ENCODE peak calls at places on chromosomes 7 and 10, in seven cellular contexts. J is activated CD4-positive, alpha-beta memory T cell treated with anti-CD3 and anti-CD28 coated beads, Interleukin-2, amount 10 ng/mL, durations not matched to agents 7 days and 5 days; D is anterior cingulate cortex; I is H7; V is colonic mucosa; F is putamen; E is transverse colon. K is an unnamed sample.

GRCh38 chr10:119217937-119218579 is 10.7 kb downstream of the GRK5 start:
- DNase-seq in F (no peak), D (no peak), J (no peak), E (no peak), I (no peak), V (no peak), K (no peak)

GRCh38 chr7:74175270-74175803 is 1.2 kb downstream of the EIF4H start:
- DNase-seq in E (no peak), I (no peak), V (peak), D (no peak), F (no peak), J (no peak), K (no peak)

GRCh38 chr7:64541438-64542359 is 21.2 kb downstream of the ZNF680 start:
- DNase-seq in J (no peak), F (no peak), I (no peak), E (no peak), D (no peak), V (no peak), K (no peak)

GRCh38 chr10:62492012-62492869 is 118.1 kb downstream of the ZNF365 start:
- DNase-seq in J (no peak), V (no peak), E (no peak), F (peak), I (peak), D (no peak), K (no peak)

GRCh38 chr7:101677421-101678137 is 48.5 kb upstream of the MYL10 start:
- DNase-seq in F (no peak), J (no peak), E (no peak), D (no peak), V (no peak), I (peak), K (no peak)

GRCh38 chr10:74704629-74705360 is 121.6 kb upstream of the KAT6B start:
- DNase-seq in E (no peak), F (no peak), I (no peak), V (no peak), D (no peak), J (no peak), K (no peak)

GRCh38 chr10:110699859-110700468 is 55.8 kb downstream of the RBM20 start:
- DNase-seq in F (no peak), E (no peak), D (no peak), J (no peak), V (no peak), I (no peak), K (no peak)

GRCh38 chr7:133517766-133518165 is 264.9 kb downstream of the EXOC4 start:
- DNase-seq in J (no peak), F (no peak), I (no peak), V (no peak), E (no peak), D (no peak), K (no peak)

GRCh38 chr7:92815412-92815811 is 21.0 kb downstream of the CDK6 start:
- DNase-seq in F (no peak), D (no peak), E (no peak), V (no peak), I (no peak), J (no peak), K (no peak)

GRCh38 chr7:55121249-55121648 is 102.4 kb downstream of the EGFR start:
- DNase-seq in I (no peak), F (no peak), J (no peak), E (no peak), D (no peak), V (no peak), K (no peak)

GRCh38 chr7:600935-601334 is 81.3 kb upstream of the PDGFA start:
- DNase-seq in V (no peak), I (no peak), E (no peak), J (no peak), F (no peak), D (no peak), K (no peak)

GRCh38 chr10:11480687-11481086 is 130.8 kb downstream of the USP6NL start:
- DNase-seq in V (no peak), F (no peak), J (no peak), I (no peak), E (no peak), D (no peak), K (no peak)

GRCh38 chr7:975702-976473 is 539 bp upstream of the COX19 start:
- DNase-seq in D (no peak), E (no peak), J (no peak), I (peak), V (no peak), F (no peak), K (no peak)

GRCh38 chr7:135755351-135755753 is 6.7 kb upstream of the FAM180A start:
- DNase-seq in J (no peak), E (no peak), V (no peak), I (no peak), F (no peak), D (no peak), K (no peak)

GRCh38 chr10:63491558-63492316 is 26.0 kb upstream of the JMJD1C start:
- DNase-seq in F (no peak), E (no peak), J (no peak), D (no peak), V (no peak), I (no peak), K (no peak)

GRCh38 chr7:128431221-128431620 is 21.4 kb upstream of the IMPDH1 start:
- DNase-seq in F (no peak), E (no peak), V (no peak), I (peak), J (no peak), D (no peak), K (no peak)

GRCh38 chr7:7221602-7222038 is 39.3 kb downstream of the C1GALT1 start:
- DNase-seq in I (no peak), F (no peak), D (no peak), E (no peak), J (no peak), V (no peak), K (no peak)

GRCh38 chr7:69358163-69358821 is 240.0 kb upstream of the AUTS2 start:
- DNase-seq in J (no peak), V (no peak), I (peak), D (no peak), E (no peak), F (no peak), K (no peak)

GRCh38 chr10:85927952-85928677 is 438.5 kb downstream of the GRID1 start:
- DNase-seq in V (peak), I (no peak), D (no peak), F (peak), J (no peak), E (no peak), K (no peak)

GRCh38 chr7:106225856-106226255 is 58.9 kb downstream of the NAMPT start:
- DNase-seq in J (no peak), D (no peak), E (no peak), F (no peak), I (no peak), V (no peak), K (no peak)

GRCh38 chr10:50367732-50368131 is 116.4 kb upstream of the ASAH2 start:
- DNase-seq in E (peak), J (no peak), D (no peak), F (no peak), V (peak), I (peak), K (peak)

GRCh38 chr7:22853674-22854157 is 31.1 kb upstream of the TOMM7 start:
- DNase-seq in V (peak), E (peak), F (no peak), D (no peak), I (no peak), J (no peak), K (no peak)

GRCh38 chr7:13987395-13987794 is 2.1 kb downstream of the ETV1 start:
- DNase-seq in J (no peak), E (no peak), V (no peak), F (no peak), D (no peak), I (no peak), K (no peak)

GRCh38 chr7:50684011-50684701 is 98.5 kb downstream of the GRB10 start:
- DNase-seq in F (no peak), E (no peak), V (no peak), I (no peak), J (no peak), D (no peak), K (no peak)

GRCh38 chr7:44123190-44124003 is at the start of gene POLD2:
- DNase-seq in J (peak), I (peak), E (peak), F (peak), D (peak), V (peak), K (peak)

GRCh38 chr7:134941185-134941900 is 45.0 kb upstream of the AGBL3 start:
- DNase-seq in F (no peak), I (peak), E (no peak), V (no peak), J (no peak), D (no peak), K (no peak)

GRCh38 chr7:42495251-42495650 is 258.2 kb upstream of the GLI3 start:
- DNase-seq in F (no peak), D (no peak), V (no peak), E (no peak), J (no peak), I (no peak), K (no peak)

GRCh38 chr7:83130191-83130590 is 32.5 kb downstream of the PCLO start:
- DNase-seq in D (no peak), V (no peak), F (no peak), I (no peak), E (no peak), J (no peak), K (no peak)

GRCh38 chr10:24947304-24948097 is 4.9 kb downstream of the PRTFDC1 start:
- DNase-seq in D (no peak), J (no peak), E (no peak), F (peak), I (no peak), V (no peak), K (no peak)

GRCh38 chr7:96344236-96344635 is 22.3 kb upstream of the SLC25A13 start:
- DNase-seq in F (no peak), D (no peak), J (no peak), E (no peak), V (no peak), I (no peak), K (no peak)

GRCh38 chr7:134438946-134439345 is 20.0 kb downstream of the AKR1B1 start:
- DNase-seq in V (no peak), E (no peak), J (no peak), I (no peak), D (no peak), F (no peak), K (no peak)

GRCh38 chr7:158350166-158350900 is 237.3 kb downstream of the PTPRN2 start:
- DNase-seq in E (no peak), D (no peak), J (peak), F (no peak), I (peak), V (no peak), K (no peak)

GRCh38 chr10:71725998-71726672 is 6.6 kb upstream of the C10orf105 start:
- DNase-seq in I (peak), F (no peak), D (no peak), V (peak), J (peak), E (peak), K (no peak)

GRCh38 chr7:31488562-31489203 is 25.2 kb upstream of the ITPRID1 start:
- DNase-seq in F (peak), V (peak), D (peak), J (peak), I (peak), E (peak), K (peak)